ENCODE peak calls at places on chromosomes 11 and 22, in six cellular contexts. V, X, T, O, M and U are unnamed samples.

GRCh38 chr11:113468666-113469345 is 6.4 kb downstream of the DRD2 start:
- DNase-seq in O (no peak), T (no peak), X (no peak), M (no peak), V (no peak), U (no peak)

GRCh38 chr11:65274734-65275682 is 13.2 kb downstream of the POLA2 start:
- DNase-seq in M (peak; percentile 68), V (peak; percentile 97), X (peak; percentile 94), O (peak; percentile 76), T (peak; percentile 69), U (peak; percentile 79)

GRCh38 chr11:13726456-13726855 is 58.0 kb downstream of the FAR1 start:
- DNase-seq in V (no peak), X (no peak), O (no peak), T (no peak), M (no peak), U (no peak)

GRCh38 chr11:6705905-6706535 is 22.9 kb upstream of the MRPL17 start:
- DNase-seq in T (peak; percentile 53), V (no peak), O (peak; percentile 31), M (peak; percentile 58), X (peak; percentile 80), U (peak; percentile 57)

GRCh38 chr22:21802056-21802455 is 65.4 kb downstream of the MAPK1 start:
- DNase-seq in T (no peak), M (no peak), X (no peak), V (no peak), O (no peak), U (no peak)

GRCh38 chr11:91081440-91082088 is 858.7 kb upstream of the CHORDC1 start:
- DNase-seq in O (no peak), M (no peak), T (peak; percentile 67), V (no peak), X (peak; percentile 13), U (no peak)

GRCh38 chr11:62552465-62552782 is 5.8 kb upstream of the AHNAK start:
- DNase-seq in O (no peak), X (peak; percentile 50), V (no peak), T (no peak), M (no peak), U (peak; percentile 81)

GRCh38 chr11:43987384-43988039 is 45.1 kb downstream of the C11orf96 start:
- DNase-seq in X (peak; percentile 49), V (no peak), M (no peak), O (no peak), T (peak; percentile 85), U (no peak)

GRCh38 chr11:101914737-101915426 is at the start of gene CEP126:
- DNase-seq in X (peak; percentile 95), V (peak; percentile 97), O (peak; percentile 99), T (peak; percentile 80), M (peak; percentile 92), U (peak; percentile 97)

GRCh38 chr22:29136715-29137700 is 64.2 kb downstream of the KREMEN1 start:
- DNase-seq in M (no peak), V (no peak), T (no peak), X (no peak), O (no peak), U (no peak)

GRCh38 chr11:93741882-93742226 is 382 bp downstream of the C11orf54 start:
- DNase-seq in T (peak; percentile 94), M (peak; percentile 28), V (peak; percentile 25), X (peak; percentile 76), O (peak; percentile 56), U (no peak)

GRCh38 chr11:72738199-72739141 is 13.7 kb downstream of the ARAP1 start:
- DNase-seq in X (peak; percentile 56), T (no peak), M (no peak), V (no peak), O (no peak), U (no peak)

GRCh38 chr11:76436020-76436419 is 8.8 kb upstream of the EMSY start:
- DNase-seq in T (no peak), M (no peak), O (no peak), X (no peak), V (no peak), U (no peak)

GRCh38 chr11:132220464-132220863 is 850.0 kb downstream of the NTM start:
- DNase-seq in O (no peak), M (no peak), X (no peak), T (peak; percentile 40), V (peak; percentile 67), U (no peak)

GRCh38 chr22:21000987-21001600 is 824 bp downstream of the THAP7 start:
- DNase-seq in O (no peak), X (no peak), V (no peak), M (no peak), T (no peak), U (no peak)

GRCh38 chr11:6405039-6405667 is 13.7 kb downstream of the APBB1 start:
- DNase-seq in M (no peak), T (peak; percentile 14), V (no peak), O (peak; percentile 39), X (peak; percentile 50), U (no peak)

GRCh38 chr22:47151490-47151889 is 389.0 kb downstream of the TBC1D22A start:
- DNase-seq in T (peak; percentile 52), M (no peak), V (no peak), O (no peak), X (no peak), U (no peak)

GRCh38 chr11:13349581-13349980 is 72.0 kb downstream of the BMAL1 start:
- DNase-seq in X (no peak), T (no peak), V (no peak), O (no peak), M (no peak), U (no peak)

GRCh38 chr11:64969209-64969608 is 2.7 kb downstream of the MAJIN start:
- DNase-seq in T (peak; percentile 50), M (no peak), O (no peak), V (peak; percentile 29), X (no peak), U (no peak)